ENCODE peak calls at places on chromosomes 4 and X, in ten cellular contexts. R is HCT116, N is neural progenitor cell, X is adrenal gland, D is heart right ventricle, U is stomach, P is heart left ventricle, A is body of pancreas, O is ovary, V is tibial artery. T is an unnamed sample. For H3K27me3, the result is how much of the 10 kb centered on the place peaks cover.

GRCh38 chr4:62014982-62015739 is 815.0 kb downstream of the ADGRL3 start:
- DNase-seq in O (no peak), P (no peak), N (no peak), D (no peak), U (no peak), X (no peak), V (no peak), A (no peak), R (no peak), T (no peak)

GRCh38 chr4:109444182-109444844 is 10.7 kb downstream of the SEC24B start:
- DNase-seq in U (no peak), N (no peak), P (no peak), A (no peak), O (no peak), V (no peak), D (no peak), R (no peak), X (no peak), T (no peak)

GRCh38 chrX:13376857-13377441 is 57.1 kb upstream of the ATXN3L start:
- DNase-seq in P (peak), U (no peak), X (no peak), A (no peak), D (no peak), V (no peak), R (no peak), N (no peak), O (no peak), T (no peak)

GRCh38 chr4:138911903-138912713 is 103.5 kb upstream of the NOCT start:
- DNase-seq in A (peak), D (peak), U (no peak), V (no peak), O (no peak), R (no peak), X (no peak), P (no peak), N (no peak), T (no peak)

GRCh38 chr4:153112071-153112460 is 92.2 kb upstream of the TRIM2 start:
- DNase-seq in R (no peak), P (no peak), D (no peak), X (no peak), U (no peak), O (no peak), A (no peak), V (no peak), N (no peak), T (peak)

GRCh38 chr4:127203561-127204260 is 429.0 kb upstream of the INTU start:
- DNase-seq in A (no peak), V (no peak), O (no peak), X (no peak), P (no peak), R (no peak), N (no peak), U (no peak), D (no peak), T (no peak)

GRCh38 chr4:149980125-149980682 is 98.0 kb upstream of the DCLK2 start:
- DNase-seq in X (no peak), U (no peak), A (no peak), R (no peak), O (no peak), N (no peak), D (no peak), P (no peak), V (no peak), T (no peak)

GRCh38 chr4:108834167-108834566 is 71.3 kb upstream of the ETNPPL start:
- DNase-seq in D (no peak), U (no peak), O (no peak), V (no peak), P (no peak), N (no peak), R (no peak), X (no peak), A (no peak), T (no peak)

GRCh38 chrX:45781901-45782553 is 581.4 kb upstream of the DIPK2B start:
- DNase-seq in V (no peak), O (no peak), D (no peak), P (no peak), N (peak), R (no peak), X (no peak), A (no peak), U (no peak), T (no peak)

GRCh38 chr4:132642196-132642817 is 506.8 kb upstream of the PCDH10 start:
- DNase-seq in V (no peak), N (peak), P (no peak), O (no peak), D (no peak), U (no peak), A (peak), R (peak), X (no peak), T (no peak)

GRCh38 chr4:3823496-3824341 is 57.5 kb downstream of the ADRA2C start:
- DNase-seq in X (no peak), D (no peak), P (no peak), O (no peak), N (no peak), R (no peak), A (no peak), V (no peak), U (no peak), T (no peak)

GRCh38 chr4:30103455-30103854 is 616.7 kb upstream of the PCDH7 start:
- DNase-seq in N (no peak), O (no peak), X (no peak), P (no peak), D (no peak), A (no peak), U (no peak), R (no peak), V (no peak), T (no peak)

GRCh38 chr4:136392576-136392975 is 1139.7 kb downstream of the PCDH18 start:
- DNase-seq in X (no peak), V (no peak), A (no peak), U (no peak), D (no peak), O (no peak), R (no peak), N (no peak), P (no peak), T (no peak)

GRCh38 chrX:47614618-47615017 is 5.0 kb downstream of the SYN1 start:
- DNase-seq in R (no peak), N (no peak), O (no peak), A (no peak), P (no peak), U (no peak), V (no peak), X (no peak), D (no peak), T (no peak)

DNA sequence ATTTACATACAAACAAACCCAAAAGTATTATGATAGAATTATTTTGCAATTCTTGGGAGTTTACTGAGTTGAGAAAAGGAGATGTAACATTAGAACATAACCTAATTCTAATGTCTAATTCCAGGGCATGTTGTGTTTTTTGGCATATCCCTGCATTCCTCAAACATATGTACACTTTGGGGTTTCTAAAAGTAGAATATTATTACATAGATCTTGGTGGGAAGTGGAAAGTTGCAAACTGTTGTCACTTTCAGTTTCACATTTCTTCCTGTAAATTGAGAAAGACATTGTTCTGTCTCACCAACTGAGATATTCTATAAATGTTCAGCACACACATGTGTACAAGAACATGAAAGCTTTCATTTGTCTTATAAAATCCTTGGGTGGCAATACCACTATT is 24.4 kb upstream of the GBA3 start:
- DNase-seq in X (no peak), P (no peak), U (no peak), O (no peak), A (no peak), N (no peak), V (no peak), R (no peak), D (no peak), T (no peak)
- H3K27ac ChIP-seq in X (no peak), P (no peak), U (no peak), O (no peak), A (no peak), N (no peak), V (no peak), R (no peak), D (peak), T (no peak)

GRCh38 chr4:17325098-17325497 is 186.8 kb downstream of the QDPR start:
- DNase-seq in D (no peak), X (no peak), V (no peak), A (no peak), R (no peak), U (no peak), O (no peak), P (no peak), N (no peak), T (no peak)

GRCh38 chr4:17323619-17324400 is 188.1 kb downstream of the QDPR start:
- DNase-seq in N (no peak), R (no peak), V (no peak), O (no peak), A (no peak), U (no peak), P (no peak), D (no peak), X (no peak), T (no peak)

GRCh38 chr4:17326756-17327155 is 185.1 kb downstream of the QDPR start:
- DNase-seq in D (no peak), O (no peak), U (no peak), P (no peak), N (no peak), A (no peak), X (no peak), V (no peak), R (no peak), T (no peak)

GRCh38 chr4:17322514-17322913 is 189.4 kb downstream of the QDPR start:
- DNase-seq in A (no peak), N (no peak), R (no peak), X (no peak), D (no peak), P (no peak), V (no peak), O (no peak), U (no peak), T (no peak)

DNA sequence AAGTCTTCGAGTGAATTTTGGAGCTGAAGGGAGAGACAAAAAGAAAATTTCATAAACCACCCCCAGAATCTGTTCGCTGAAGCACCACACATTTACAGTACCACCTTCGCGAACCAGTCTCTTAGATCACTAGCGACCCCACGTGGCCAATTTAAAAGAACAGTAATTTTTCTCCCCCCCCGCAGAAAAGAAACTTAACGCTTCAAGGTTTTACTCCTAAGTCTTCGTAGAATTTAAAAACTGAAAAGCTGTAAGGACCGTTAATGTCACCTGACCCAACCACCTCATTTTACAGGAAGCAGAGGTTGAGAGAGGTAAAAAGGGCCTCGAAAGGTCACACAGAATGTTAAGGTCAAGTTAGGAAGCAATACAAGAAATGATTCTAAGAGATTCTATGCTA is 187.5 kb downstream of the QDPR start:
- DNase-seq in X (peak), O (peak), D (no peak), V (no peak), U (no peak), A (peak), N (peak), P (peak), R (peak), T (peak)
- TF ChIP-seq CTCF in X (peak), O (peak), D (peak), V (peak), U (peak), A (peak), N (peak), P (peak), R (peak), T (peak)

DNA sequence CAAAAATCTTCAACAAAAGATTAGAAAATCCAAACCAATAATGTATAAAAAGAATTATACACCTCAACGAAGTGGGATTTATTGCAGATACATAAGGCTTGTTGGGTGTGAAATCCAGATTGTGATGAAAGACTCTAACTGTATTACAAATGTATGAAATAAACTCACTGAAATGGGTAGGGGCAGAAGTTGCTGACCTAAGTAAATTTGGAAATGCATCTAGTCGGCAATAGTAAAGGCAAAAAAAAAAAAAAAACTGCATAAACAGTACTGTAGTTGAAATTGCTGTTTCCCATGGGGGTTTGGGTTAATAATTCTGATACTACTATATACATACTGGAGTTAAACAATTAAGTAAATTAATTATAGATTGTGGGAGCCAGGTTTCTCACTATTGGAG is 130.7 kb upstream of the MAGEB18 start:
- DNase-seq in P (no peak), R (no peak), V (no peak), A (no peak), U (no peak), O (no peak), X (no peak), D (no peak), N (no peak), T (no peak)
- H3K27me3 ChIP-seq in P (under half), R (under half), V (under half), A (under half), U (under half), O (under half), X (under half), D (under half), N (under half), T (under half)

DNA sequence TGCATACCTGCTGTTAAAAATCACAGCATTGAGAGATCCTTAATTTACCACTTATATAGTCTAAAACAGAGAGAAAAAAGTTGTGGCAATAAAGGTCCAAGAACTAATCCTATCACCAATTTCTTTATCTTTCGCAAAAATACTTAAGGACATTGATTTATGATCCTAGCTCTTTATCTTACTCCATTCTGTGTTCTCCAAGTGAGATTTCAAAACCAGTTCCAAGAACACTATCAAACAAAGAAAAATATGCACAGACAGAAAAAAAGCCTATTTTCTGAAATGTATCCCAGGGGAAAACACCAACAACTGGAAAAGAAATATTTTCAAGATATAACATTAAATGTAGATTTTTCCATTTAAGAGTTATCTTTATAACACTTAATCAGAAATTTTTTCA is 172.8 kb downstream of the APBB2 start:
- DNase-seq in R (no peak), O (no peak), P (no peak), X (no peak), A (no peak), U (no peak), D (no peak), V (no peak), N (no peak), T (no peak)
- H3K27ac ChIP-seq in R (no peak), O (no peak), P (no peak), X (no peak), A (no peak), U (no peak), D (no peak), V (no peak), N (no peak), T (no peak)

GRCh38 chr4:22237155-22237751 is 278.6 kb downstream of the ADGRA3 start:
- DNase-seq in A (peak), U (peak), P (no peak), X (no peak), V (no peak), D (peak), R (peak), N (peak), O (no peak), T (peak)
- TF ChIP-seq CTCF in A (peak), U (no peak), P (no peak), X (no peak), V (no peak), D (peak), R (peak), N (peak), O (no peak), T (no peak)

GRCh38 chrX:110444996-110445395 is 86.3 kb downstream of the RTL9 start:
- DNase-seq in V (no peak), R (no peak), A (no peak), D (no peak), O (no peak), N (no peak), U (no peak), P (no peak), X (no peak), T (no peak)
- H3K27me3 ChIP-seq in V (under half), R (under half), A (under half), D (under half), O (under half), N (under half), U (under half), P (under half), X (half or more), T (under half)